ENCODE peak calls at places on chromosomes 16 and 17, in eight cellular contexts. W, I, K, Z, V, O, Q and H are unnamed samples.
A peak's percentile ranks its signal among the peaks of the same experiment; 100 is the strongest.

GRCh38 chr17:42975265-42975664 is 4.6 kb downstream of the PTGES3L start:
- DNase-seq in W (no peak), I (no peak), K (no peak), Z (no peak), V (no peak), O (no peak), Q (no peak), H (no peak)

GRCh38 chr16:27458987-27459688 is 57.2 kb downstream of the IL21R start:
- DNase-seq in W (no peak), I (no peak), K (no peak), Z (no peak), V (no peak), O (no peak), Q (no peak), H (no peak)

GRCh38 chr17:42459983-42460300 is 1.3 kb downstream of the ATP6V0A1 start:
- DNase-seq in W (no peak), I (peak; percentile 27), K (peak; percentile 72), Z (no peak), V (no peak), O (peak; percentile 46), Q (no peak), H (peak; percentile 62)

GRCh38 chr16:89295915-89296314 is 78.4 kb downstream of the ZNF778 start:
- DNase-seq in W (no peak), I (no peak), K (peak; percentile 28), Z (no peak), V (no peak), O (no peak), Q (no peak), H (no peak)

GRCh38 chr16:21116148-21116693 is 34.4 kb downstream of the DNAH3 start:
- DNase-seq in W (no peak), I (no peak), K (no peak), Z (no peak), V (no peak), O (no peak), Q (no peak), H (no peak)

GRCh38 chr16:76676356-76676755 is 399.2 kb downstream of the CNTNAP4 start:
- DNase-seq in W (no peak), I (no peak), K (no peak), Z (no peak), V (no peak), O (peak; percentile 20), Q (no peak), H (no peak)

GRCh38 chr17:29140051-29140582 is 40.1 kb downstream of the MYO18A start:
- DNase-seq in W (peak; percentile 92), I (peak; percentile 86), K (peak; percentile 65), Z (no peak), V (peak; percentile 87), O (peak; percentile 73), Q (no peak), H (no peak)

GRCh38 chr17:954431-955164 is 25.0 kb downstream of the NXN start:
- DNase-seq in W (no peak), I (no peak), K (peak; percentile 37), Z (no peak), V (peak; percentile 48), O (no peak), Q (no peak), H (peak; percentile 91)

GRCh38 chr17:79981090-79981489 is 54.6 kb downstream of the TBC1D16 start:
- DNase-seq in W (peak; percentile 72), I (peak; percentile 59), K (no peak), Z (no peak), V (peak; percentile 12), O (no peak), Q (no peak), H (no peak)

GRCh38 chr17:73519621-73520368 is 124.5 kb downstream of the SDK2 start:
- DNase-seq in W (no peak), I (no peak), K (no peak), Z (no peak), V (no peak), O (no peak), Q (no peak), H (no peak)

GRCh38 chr16:1379863-1380174 is 28.1 kb downstream of the GNPTG start:
- DNase-seq in W (no peak), I (no peak), K (no peak), Z (no peak), V (no peak), O (peak; percentile 5), Q (no peak), H (no peak)

GRCh38 chr16:54462151-54462651 is 175.6 kb upstream of the IRX3 start:
- DNase-seq in W (no peak), I (no peak), K (peak; percentile 85), Z (no peak), V (no peak), O (peak; percentile 59), Q (peak; percentile 56), H (peak; percentile 81)

GRCh38 chr16:847681-848445 is 47.3 kb upstream of the GNG13 start:
- DNase-seq in W (no peak), I (no peak), K (no peak), Z (no peak), V (no peak), O (no peak), Q (no peak), H (no peak)

GRCh38 chr17:56173026-56173425 is 19.8 kb downstream of the ANKFN1 start:
- DNase-seq in W (no peak), I (no peak), K (no peak), Z (no peak), V (no peak), O (no peak), Q (no peak), H (no peak)
- TF ChIP-seq CTCF in W (no peak), I (no peak), K (no peak), Z (no peak), V (no peak), O (no peak), Q (no peak), H (no peak)

GRCh38 chr16:67100569-67101300 is 9.0 kb upstream of the PHAF1 start:
- DNase-seq in W (no peak), I (no peak), K (peak; percentile 63), Z (no peak), V (no peak), O (no peak), Q (no peak), H (peak; percentile 10)
- TF ChIP-seq CTCF in W (peak; percentile 78), I (peak; percentile 34), K (peak; percentile 24), Z (peak; percentile 34), V (peak; percentile 18), O (peak; percentile 24), Q (peak; percentile 44), H (peak; percentile 33)

GRCh38 chr17:4897198-4897657 is 2.1 kb upstream of the C17orf107 start:
- DNase-seq in W (no peak), I (no peak), K (no peak), Z (no peak), V (no peak), O (no peak), Q (no peak), H (no peak)

GRCh38 chr17:4895676-4896331 is 3.5 kb upstream of the C17orf107 start:
- DNase-seq in W (no peak), I (peak; percentile 36), K (no peak), Z (no peak), V (no peak), O (no peak), Q (no peak), H (no peak)

GRCh38 chr17:4895121-4895520 is 4.2 kb upstream of the C17orf107 start:
- DNase-seq in W (no peak), I (no peak), K (no peak), Z (no peak), V (no peak), O (no peak), Q (no peak), H (no peak)

GRCh38 chr17:4897785-4898184 is 1.6 kb upstream of the C17orf107 start:
- DNase-seq in W (no peak), I (no peak), K (no peak), Z (no peak), V (no peak), O (no peak), Q (no peak), H (no peak)

GRCh38 chr17:4896332-4897197 is 2.8 kb upstream of the C17orf107 start:
- DNase-seq in W (no peak), I (no peak), K (no peak), Z (no peak), V (no peak), O (no peak), Q (no peak), H (no peak)
- TF ChIP-seq CTCF in W (no peak), I (no peak), K (no peak), Z (no peak), V (no peak), O (no peak), Q (no peak), H (no peak)

DNA sequence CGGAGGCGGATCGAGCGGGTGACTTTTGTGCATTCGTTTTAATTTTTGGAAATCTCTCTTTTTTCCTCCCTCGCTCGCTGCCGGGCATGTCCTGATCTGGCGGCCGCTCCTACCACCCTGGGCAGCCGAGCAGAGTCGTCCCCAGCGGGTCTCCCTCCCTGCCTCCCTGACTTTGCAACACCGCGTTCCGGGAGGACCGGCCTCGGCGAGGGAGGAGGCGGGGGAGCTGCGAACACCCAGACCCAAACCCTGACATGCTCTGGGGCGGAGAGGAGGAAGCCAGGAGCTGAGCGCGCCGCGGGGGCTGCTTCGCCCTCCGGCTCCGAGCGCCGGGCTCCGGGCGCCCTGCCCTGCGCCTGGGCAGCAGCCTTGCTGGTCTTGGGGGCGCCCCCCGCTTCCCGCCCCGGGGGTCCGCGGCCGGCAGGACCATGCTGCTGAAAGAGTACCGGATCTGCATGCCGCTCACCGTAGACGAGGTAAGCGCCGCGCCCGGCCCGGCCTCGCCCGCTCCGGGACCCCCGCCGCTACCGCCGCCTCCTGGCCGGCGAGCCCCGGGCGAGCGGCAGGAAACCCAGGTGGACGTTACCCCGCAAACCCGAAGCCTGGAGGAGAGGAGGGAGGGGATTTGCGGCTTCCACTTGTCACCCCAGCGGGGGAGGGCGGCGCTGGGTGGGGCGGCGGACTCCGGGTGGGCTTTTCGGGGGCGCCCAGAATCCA is 804 bp downstream of the PITPNC1 start:
- DNase-seq in W (peak; percentile 37), I (peak; percentile 74), K (peak; percentile 46), Z (no peak), V (peak; percentile 47), O (peak; percentile 35), Q (no peak), H (peak; percentile 26)
- TF ChIP-seq CTCF in W (no peak), I (peak; percentile 50), K (peak; percentile 37), Z (peak; percentile 35), V (no peak), O (peak; percentile 15), Q (peak; percentile 32), H (no peak)

GRCh38 chr17:48236681-48237134 is 129.1 kb downstream of the SNX11 start:
- DNase-seq in W (no peak), I (no peak), K (peak; percentile 95), Z (no peak), V (no peak), O (peak; percentile 79), Q (no peak), H (peak; percentile 93)
- TF ChIP-seq CTCF in W (no peak), I (no peak), K (no peak), Z (no peak), V (no peak), O (no peak), Q (no peak), H (no peak)

DNA sequence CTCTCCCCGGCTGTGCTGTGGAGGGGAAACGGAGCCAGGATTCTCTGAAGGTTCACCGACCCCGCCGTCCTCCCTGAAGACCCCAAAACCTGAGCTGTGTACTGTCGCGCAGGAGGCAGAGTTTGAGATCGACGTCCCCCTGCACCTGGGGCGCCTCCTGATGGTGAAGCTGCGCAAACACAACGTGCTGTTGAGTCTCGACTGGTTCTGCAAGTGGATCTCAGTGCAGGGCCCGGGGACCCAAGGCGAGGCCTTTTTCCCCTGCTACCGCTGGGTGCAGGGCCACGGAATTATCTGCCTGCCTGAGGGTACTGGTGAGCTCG is 62.6 kb upstream of the TEKT1 start:
- DNase-seq in W (no peak), I (peak; percentile 68), K (peak; percentile 9), Z (no peak), V (no peak), O (no peak), Q (no peak), H (no peak)
- TF ChIP-seq CTCF in W (no peak), I (peak; percentile 71), K (peak; percentile 49), Z (peak; percentile 32), V (no peak), O (peak; percentile 24), Q (peak; percentile 40), H (peak; percentile 19)

GRCh38 chr17:67276075-67276474 is 31.1 kb upstream of the HELZ start:
- DNase-seq in W (no peak), I (peak; percentile 11), K (no peak), Z (no peak), V (no peak), O (peak; percentile 23), Q (no peak), H (no peak)
- TF ChIP-seq CTCF in W (no peak), I (peak; percentile 9), K (no peak), Z (no peak), V (no peak), O (no peak), Q (no peak), H (no peak)